ENCODE peak calls at places on chromosomes 6 and 20, in five cellular contexts. C is left ventricle myocardium inferior, M is right atrium auricular region, L is SJSA1, X is HCT116. Y is an unnamed sample.
A peak's percentile ranks its signal among the peaks of the same experiment; 100 is the strongest.

GRCh38 chr6:43887906-43888683 is 118.1 kb downstream of the VEGFA start:
- DNase-seq in C (no peak), X (no peak), M (no peak), L (no peak), Y (no peak)

GRCh38 chr6:104404377-104404776 is 455.3 kb downstream of the HACE1 start:
- DNase-seq in C (no peak), L (peak; percentile 41), X (no peak), M (no peak), Y (no peak)

GRCh38 chr6:110951986-110952794 is 6.3 kb upstream of the GTF3C6 start:
- DNase-seq in M (no peak), L (peak; percentile 79), X (no peak), C (no peak), Y (no peak)

GRCh38 chr6:32790306-32790705 is 26.5 kb downstream of the HLA-DOB start:
- DNase-seq in X (peak; percentile 38), L (no peak), C (no peak), M (no peak), Y (no peak)

GRCh38 chr6:6834356-6835342 is 246.1 kb downstream of the LY86 start:
- DNase-seq in L (no peak), X (no peak), C (no peak), M (no peak), Y (no peak)

GRCh38 chr6:168916576-168917207 is 337.0 kb downstream of the THBS2 start:
- DNase-seq in X (no peak), C (peak; percentile 19), L (no peak), M (no peak), Y (no peak)

GRCh38 chr6:36805917-36806316 is 33.3 kb downstream of the CPNE5 start:
- DNase-seq in C (no peak), M (no peak), X (no peak), L (no peak), Y (no peak)

GRCh38 chr6:80163754-80164187 is 57.3 kb downstream of the BCKDHB start:
- DNase-seq in X (peak; percentile 72), C (no peak), M (no peak), L (peak; percentile 25), Y (peak; percentile 36)

GRCh38 chr20:37936451-37936850 is 33.5 kb downstream of the VSTM2L start:
- DNase-seq in C (no peak), L (no peak), X (no peak), M (no peak), Y (no peak)

GRCh38 chr6:152368761-152369624 is 268.2 kb downstream of the SYNE1 start:
- DNase-seq in L (no peak), M (peak; percentile 64), X (no peak), C (peak; percentile 59), Y (no peak)

GRCh38 chr20:45336530-45337366 is 11.5 kb downstream of the SDC4 start:
- DNase-seq in X (no peak), L (no peak), C (no peak), M (peak; percentile 76), Y (peak; percentile 68)

DNA sequence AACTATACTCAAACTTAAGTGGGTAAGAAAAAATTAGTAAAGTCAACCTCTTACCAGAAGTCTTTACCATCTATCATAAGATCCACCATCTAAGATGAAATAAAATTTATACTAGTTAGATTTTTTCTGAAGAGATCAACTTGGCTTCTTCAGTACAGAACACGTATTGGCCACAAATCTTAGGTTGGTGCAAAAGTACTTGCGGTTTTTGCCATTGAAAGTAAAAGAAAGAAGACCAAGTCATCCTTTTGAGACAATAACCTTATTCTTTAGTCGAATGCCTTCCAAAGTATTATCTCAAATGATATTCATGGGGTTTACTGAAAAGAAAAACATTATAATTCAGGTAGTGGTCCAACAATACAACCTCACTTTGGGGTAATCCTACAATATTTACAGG is 292.6 kb upstream of the PTCHD4 start:
- DNase-seq in L (no peak), X (no peak), M (no peak), C (no peak), Y (no peak)
- H3K27me3 ChIP-seq in L (no peaks in the 10 kb centered on the region), X (no peaks in the 10 kb centered on the region), M (no peaks in the 10 kb centered on the region), C (no peaks in the 10 kb centered on the region), Y (no peaks in the 10 kb centered on the region)

GRCh38 chr20:23033918-23034317 is 1.2 kb upstream of the SSTR4 start:
- DNase-seq in C (no peak), X (no peak), M (no peak), L (no peak), Y (no peak)
- H3K27me3 ChIP-seq in C (peaks cover 76% of the 10 kb centered on the region), X (peaks cover 24% of the 10 kb centered on the region), M (peaks cover 14% of the 10 kb centered on the region), L (peaks cover 25% of the 10 kb centered on the region), Y (peaks cover 10% of the 10 kb centered on the region)

GRCh38 chr6:35218021-35218420 is 4.3 kb downstream of the SCUBE3 start:
- DNase-seq in L (no peak), M (no peak), C (no peak), X (no peak), Y (no peak)
- H3K27me3 ChIP-seq in L (peaks cover 3% of the 10 kb centered on the region), M (peaks cover 4% of the 10 kb centered on the region), C (peaks cover 37% of the 10 kb centered on the region), X (no peaks in the 10 kb centered on the region), Y (peaks cover 2% of the 10 kb centered on the region)

DNA sequence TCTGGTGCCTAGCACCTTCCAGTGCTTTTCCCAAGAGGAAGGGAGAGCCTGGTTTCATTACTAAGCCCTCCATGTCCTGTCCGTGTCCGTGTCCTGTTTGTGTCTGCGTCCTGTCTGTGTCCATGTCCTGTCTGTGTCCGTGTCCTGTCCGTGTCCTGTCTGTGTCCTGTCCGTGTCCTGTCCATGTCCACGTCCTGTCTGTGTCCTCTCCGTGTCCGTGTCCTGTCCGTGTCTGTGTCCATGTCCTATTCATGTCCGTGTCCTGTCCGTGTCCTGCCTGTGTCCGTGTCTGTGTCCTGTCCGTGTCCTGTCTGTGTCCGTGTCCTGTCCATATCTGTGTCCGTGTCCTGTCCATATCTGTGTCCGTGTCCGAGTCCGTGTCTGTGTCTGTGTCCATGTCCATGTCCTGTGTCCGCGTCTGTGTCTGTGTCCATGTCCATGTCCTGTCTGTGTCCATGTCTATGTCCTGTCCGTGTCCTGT is 54.3 kb upstream of the BHLHE23 start:
- DNase-seq in L (no peak), X (no peak), C (peak; percentile 10), M (no peak), Y (no peak)
- H3K27me3 ChIP-seq in L (peaks cover 45% of the 10 kb centered on the region), X (peaks cover 8% of the 10 kb centered on the region), C (peaks cover 92% of the 10 kb centered on the region), M (no peaks in the 10 kb centered on the region), Y (peaks cover 10% of the 10 kb centered on the region)

DNA sequence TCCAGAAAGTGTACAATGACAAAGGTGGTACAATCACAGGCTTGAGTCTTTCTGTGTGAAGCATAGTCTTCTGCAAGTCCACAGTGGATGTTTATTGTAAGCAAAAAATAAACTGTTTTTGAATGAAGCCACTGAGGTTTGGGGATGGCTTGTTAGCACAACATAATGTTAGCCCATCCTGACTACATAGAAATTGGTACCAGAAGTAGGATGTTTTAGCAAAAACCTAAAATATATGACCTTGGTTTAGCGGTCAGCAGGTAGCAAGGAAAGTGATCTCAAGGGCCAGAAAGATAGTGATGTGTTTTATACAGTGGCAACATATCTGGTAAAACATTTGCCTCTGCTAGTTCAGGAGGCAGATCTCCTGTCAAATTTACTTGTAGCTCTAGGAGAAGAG is 15.8 kb downstream of the PLAGL1 start:
- DNase-seq in X (no peak), M (no peak), C (no peak), L (no peak), Y (no peak)
- H3K27me3 ChIP-seq in X (no peaks in the 10 kb centered on the region), M (no peaks in the 10 kb centered on the region), C (no peaks in the 10 kb centered on the region), L (peaks cover 4% of the 10 kb centered on the region), Y (peaks cover 3% of the 10 kb centered on the region)

DNA sequence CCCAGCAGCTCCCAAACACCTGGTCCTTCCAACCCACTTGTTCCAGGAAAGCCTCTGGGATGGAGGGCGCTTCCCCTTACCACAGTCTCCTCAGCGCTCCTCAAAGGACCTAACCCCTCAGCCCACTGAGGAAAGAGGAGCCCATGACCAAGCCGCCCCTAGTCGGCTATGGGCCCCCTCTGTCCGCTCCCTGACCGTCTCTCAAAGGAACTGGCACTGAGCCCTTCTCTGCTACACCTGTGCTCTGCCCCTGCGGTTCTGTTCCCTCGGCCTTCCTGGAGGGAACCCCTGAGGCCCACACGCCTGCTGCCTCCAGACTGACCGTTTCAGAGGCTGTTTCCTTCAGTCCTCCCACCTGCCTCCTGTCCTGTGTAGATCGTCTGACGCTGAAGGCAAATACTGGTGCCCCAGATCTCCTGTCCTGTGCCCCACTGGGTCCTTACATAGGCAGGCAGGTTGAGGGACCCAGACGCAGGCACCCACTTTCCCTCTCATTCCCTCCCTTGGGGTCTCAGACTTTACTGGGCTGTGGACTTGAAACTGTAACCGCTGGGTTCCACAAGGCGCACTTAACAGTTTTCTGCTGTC is 1.9 kb upstream of the SLC4A11 start:
- DNase-seq in L (no peak), M (no peak), C (no peak), X (no peak), Y (no peak)
- H3K27me3 ChIP-seq in L (peaks cover 38% of the 10 kb centered on the region), M (peaks cover 3% of the 10 kb centered on the region), C (peaks cover 56% of the 10 kb centered on the region), X (no peaks in the 10 kb centered on the region), Y (peaks cover 59% of the 10 kb centered on the region)

GRCh38 chr20:2745936-2746635 is 53.5 kb downstream of the EBF4 start:
- DNase-seq in X (no peak), L (no peak), C (no peak), M (peak; percentile 44), Y (no peak)

GRCh38 chr20:2748551-2749342 is 51.7 kb downstream of the CPXM1 start:
- DNase-seq in C (no peak), L (no peak), X (no peak), M (peak; percentile 42), Y (no peak)

GRCh38 chr20:2749343-2749950 is 51.0 kb downstream of the CPXM1 start:
- DNase-seq in L (no peak), M (no peak), X (no peak), C (no peak), Y (no peak)

GRCh38 chr20:2746636-2747265 is 53.7 kb downstream of the CPXM1 start:
- DNase-seq in L (no peak), C (no peak), X (no peak), M (peak; percentile 51), Y (no peak)

DNA sequence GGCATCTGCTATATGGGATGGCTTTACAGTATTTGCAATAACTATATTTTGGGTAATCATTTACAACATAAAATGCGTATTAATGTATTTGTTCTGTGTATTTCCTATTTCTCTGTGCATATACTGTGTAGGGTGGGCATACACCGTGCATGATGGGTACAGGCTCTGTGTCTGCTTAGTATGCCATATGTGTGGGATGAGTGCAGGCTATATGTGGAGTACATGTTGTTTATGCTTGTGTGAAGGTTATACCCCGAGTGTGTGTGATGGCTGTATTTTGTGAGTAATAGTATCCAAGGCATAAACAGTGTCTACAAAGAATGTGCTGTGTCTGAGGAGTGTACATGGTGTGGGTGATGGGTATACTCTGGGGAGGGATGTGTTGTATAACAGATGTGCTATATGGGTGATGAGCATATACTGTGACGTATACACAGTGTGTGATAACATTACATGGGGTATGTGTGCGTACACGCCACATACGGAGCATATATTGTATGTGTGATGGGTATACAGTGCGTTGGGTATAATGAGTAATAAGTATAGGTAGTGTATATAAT is 52.7 kb downstream of the CPXM1 start:
- DNase-seq in L (no peak), C (no peak), M (peak; percentile 32), X (no peak), Y (no peak)
- H3K27me3 ChIP-seq in L (no peaks in the 10 kb centered on the region), C (peaks cover 54% of the 10 kb centered on the region), M (peaks cover 4% of the 10 kb centered on the region), X (no peaks in the 10 kb centered on the region), Y (peaks cover 51% of the 10 kb centered on the region)

GRCh38 chr20:32521780-32522524 is 63.2 kb downstream of the NOL4L start:
- DNase-seq in C (peak; percentile 49), M (peak; percentile 66), L (peak; percentile 55), X (peak; percentile 15), Y (no peak)

GRCh38 chr20:32522775-32523612 is 62.1 kb downstream of the NOL4L start:
- DNase-seq in C (no peak), X (no peak), M (no peak), L (no peak), Y (no peak)

GRCh38 chr20:32523613-32524218 is 61.4 kb downstream of the NOL4L start:
- DNase-seq in M (no peak), C (no peak), X (no peak), L (no peak), Y (no peak)

GRCh38 chr20:32520927-32521203 is 64.3 kb downstream of the NOL4L start:
- DNase-seq in X (no peak), M (no peak), L (no peak), C (no peak), Y (no peak)

GRCh38 chr20:32522525-32522774 is 62.7 kb downstream of the NOL4L start:
- DNase-seq in X (no peak), C (no peak), L (no peak), M (no peak), Y (no peak)
- H3K27me3 ChIP-seq in X (no peaks in the 10 kb centered on the region), C (no peaks in the 10 kb centered on the region), L (no peaks in the 10 kb centered on the region), M (no peaks in the 10 kb centered on the region), Y (no peaks in the 10 kb centered on the region)